ENCODE peak calls at places on chromosomes 1 and 21, in ten cellular contexts. H, Q, I, T, E, D, Z, L, S and F are unnamed samples.

GRCh38 chr1:233735847-233736246 is 121.9 kb downstream of the KCNK1 start:
- DNase-seq in H (no peak), Q (no peak), I (no peak), T (no peak), E (no peak), D (no peak), Z (no peak), L (no peak), S (no peak), F (no peak)

GRCh38 chr1:114320586-114320985 is 166.9 kb upstream of the SYT6 start:
- DNase-seq in H (no peak), Q (no peak), I (no peak), T (no peak), E (peak), D (no peak), Z (no peak), L (no peak), S (peak), F (no peak)

GRCh38 chr1:37498872-37499617 is 15.5 kb downstream of the MEAF6 start:
- DNase-seq in H (no peak), Q (no peak), I (no peak), T (no peak), E (peak), D (no peak), Z (no peak), L (no peak), S (peak), F (no peak)

GRCh38 chr1:207695943-207696342 is 51.0 kb downstream of the CR1L start:
- DNase-seq in H (no peak), Q (no peak), I (no peak), T (no peak), E (no peak), D (no peak), Z (no peak), L (no peak), S (no peak), F (no peak)

GRCh38 chr1:224641030-224641429 is 24.9 kb downstream of the CNIH3 start:
- DNase-seq in H (no peak), Q (no peak), I (no peak), T (no peak), E (no peak), D (no peak), Z (no peak), L (no peak), S (no peak), F (no peak)

GRCh38 chr1:115539061-115539460 is 102.7 kb upstream of the VANGL1 start:
- DNase-seq in H (peak), Q (peak), I (peak), T (no peak), E (peak), D (no peak), Z (no peak), L (no peak), S (peak), F (no peak)

GRCh38 chr1:183873642-183874041 is 68.7 kb downstream of the RGL1 start:
- DNase-seq in H (no peak), Q (no peak), I (no peak), T (no peak), E (no peak), D (no peak), Z (no peak), L (no peak), S (no peak), F (no peak)

GRCh38 chr1:107061886-107062285 is 5.4 kb downstream of the PRMT6 start:
- DNase-seq in H (no peak), Q (no peak), I (no peak), T (no peak), E (no peak), D (no peak), Z (no peak), L (no peak), S (no peak), F (no peak)

GRCh38 chr1:219184337-219184736 is 10.7 kb downstream of the LYPLAL1 start:
- DNase-seq in H (no peak), Q (no peak), I (no peak), T (no peak), E (no peak), D (no peak), Z (no peak), L (no peak), S (no peak), F (no peak)

GRCh38 chr1:156921053-156921529 is 659 bp downstream of the LRRC71 start:
- DNase-seq in H (no peak), Q (no peak), I (no peak), T (no peak), E (no peak), D (no peak), Z (no peak), L (no peak), S (no peak), F (no peak)

GRCh38 chr1:225694151-225694603 is 41.3 kb upstream of the ENAH start:
- DNase-seq in H (peak), Q (no peak), I (peak), T (no peak), E (peak), D (no peak), Z (no peak), L (no peak), S (no peak), F (no peak)

GRCh38 chr1:180154325-180155201 is at the start of gene QSOX1:
- DNase-seq in H (peak), Q (peak), I (peak), T (peak), E (peak), D (peak), Z (no peak), L (peak), S (peak), F (no peak)

GRCh38 chr1:91736999-91737615 is 148.8 kb downstream of the TGFBR3 start:
- DNase-seq in H (no peak), Q (no peak), I (no peak), T (no peak), E (peak), D (peak), Z (peak), L (no peak), S (peak), F (peak)

GRCh38 chr1:87968259-87968955 is 639.7 kb downstream of the LMO4 start:
- DNase-seq in H (peak), Q (peak), I (peak), T (no peak), E (peak), D (no peak), Z (no peak), L (no peak), S (peak), F (no peak)

GRCh38 chr1:201461783-201462441 is 7.1 kb downstream of the PHLDA3 start:
- DNase-seq in H (peak), Q (peak), I (peak), T (peak), E (peak), D (no peak), Z (peak), L (peak), S (peak), F (peak)

GRCh38 chr1:65254320-65255087 is 54.8 kb upstream of the DNAJC6 start:
- DNase-seq in H (peak), Q (peak), I (peak), T (peak), E (peak), D (peak), Z (no peak), L (peak), S (peak), F (no peak)

GRCh38 chr1:203045821-203046594 is 19.7 kb downstream of the PPFIA4 start:
- DNase-seq in H (no peak), Q (no peak), I (no peak), T (no peak), E (peak), D (no peak), Z (no peak), L (no peak), S (peak), F (no peak)

GRCh38 chr1:19325368-19325957 is 13.3 kb downstream of the SLC66A1 start:
- DNase-seq in H (no peak), Q (no peak), I (no peak), T (no peak), E (no peak), D (no peak), Z (no peak), L (no peak), S (no peak), F (no peak)

GRCh38 chr1:51644533-51645197 is 27.8 kb downstream of the OSBPL9 start:
- DNase-seq in H (no peak), Q (peak), I (no peak), T (no peak), E (peak), D (no peak), Z (no peak), L (no peak), S (peak), F (no peak)

GRCh38 chr1:43835141-43836021 is 98.2 kb upstream of the ARTN start:
- DNase-seq in H (no peak), Q (peak), I (no peak), T (no peak), E (peak), D (no peak), Z (no peak), L (no peak), S (peak), F (no peak)

GRCh38 chr1:112761714-112762480 is 46.8 kb upstream of the PPM1J start:
- DNase-seq in H (no peak), Q (no peak), I (no peak), T (no peak), E (no peak), D (no peak), Z (no peak), L (no peak), S (no peak), F (no peak)

GRCh38 chr1:28417441-28418277 is 48.1 kb downstream of the PHACTR4 start:
- DNase-seq in H (no peak), Q (no peak), I (no peak), T (no peak), E (peak), D (no peak), Z (peak), L (no peak), S (peak), F (peak)

GRCh38 chr21:16651956-16652355 is 860.9 kb upstream of the CXADR start:
- DNase-seq in H (no peak), Q (no peak), I (no peak), T (no peak), E (no peak), D (no peak), Z (no peak), L (no peak), S (no peak), F (no peak)

GRCh38 chr1:3611170-3612019 is at the start of gene MEGF6:
- DNase-seq in H (peak), Q (peak), I (peak), T (no peak), E (peak), D (peak), Z (no peak), L (peak), S (no peak), F (no peak)

GRCh38 chr1:56625823-56626222 is 19.3 kb upstream of the PRKAA2 start:
- DNase-seq in H (no peak), Q (no peak), I (no peak), T (no peak), E (no peak), D (no peak), Z (no peak), L (no peak), S (no peak), F (no peak)

GRCh38 chr1:24742090-24742938 is 2.9 kb upstream of the CLIC4 start:
- DNase-seq in H (no peak), Q (no peak), I (no peak), T (no peak), E (peak), D (no peak), Z (no peak), L (no peak), S (peak), F (no peak)

GRCh38 chr1:88646852-88647645 is 37.0 kb upstream of the PKN2 start:
- DNase-seq in H (no peak), Q (no peak), I (no peak), T (no peak), E (no peak), D (no peak), Z (no peak), L (no peak), S (peak), F (no peak)

GRCh38 chr1:74531807-74532206 is 19.4 kb upstream of the LRRC53 start:
- DNase-seq in H (no peak), Q (no peak), I (no peak), T (no peak), E (no peak), D (no peak), Z (no peak), L (no peak), S (no peak), F (no peak)

GRCh38 chr1:183273300-183273699 is 87.2 kb downstream of the LAMC2 start:
- DNase-seq in H (no peak), Q (no peak), I (no peak), T (no peak), E (no peak), D (no peak), Z (no peak), L (no peak), S (peak), F (no peak)

GRCh38 chr1:239997160-239997514 is 94.5 kb upstream of the FMN2 start:
- DNase-seq in H (no peak), Q (no peak), I (no peak), T (no peak), E (no peak), D (no peak), Z (no peak), L (no peak), S (no peak), F (no peak)

GRCh38 chr1:200351826-200352549 is 57.8 kb downstream of the ZNF281 start:
- DNase-seq in H (no peak), Q (no peak), I (no peak), T (no peak), E (peak), D (no peak), Z (no peak), L (no peak), S (peak), F (no peak)
- H3K4me3 ChIP-seq in H (peak), Q (no peak), I (peak), T (peak), E (peak), D (no peak), Z (no peak), L (peak), S (no peak), F (no peak)

DNA sequence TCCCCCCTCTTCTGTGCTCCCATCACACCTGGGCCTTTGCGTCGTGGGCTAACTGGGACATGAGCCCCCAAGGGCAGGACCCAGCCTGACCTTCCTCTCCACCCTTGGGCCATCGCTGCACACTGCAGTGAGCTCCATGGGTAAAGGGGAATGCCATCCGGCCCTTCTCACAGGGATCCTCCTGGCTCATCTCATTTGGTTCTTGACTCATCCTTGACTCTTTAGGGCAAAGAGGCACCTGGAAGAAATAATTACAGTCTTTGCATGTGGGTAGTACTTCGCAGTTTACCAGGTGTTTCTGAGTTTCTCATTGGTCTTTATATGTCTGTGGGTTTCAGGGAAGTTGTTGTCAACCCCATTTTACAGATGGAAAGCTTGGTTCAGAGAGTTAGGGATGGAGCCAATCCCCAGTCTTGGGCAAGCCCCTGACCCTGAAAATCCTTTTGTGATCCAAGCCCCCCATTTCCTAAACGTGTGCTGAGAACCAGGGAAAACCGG is 59.3 kb upstream of the ID3 start:
- DNase-seq in H (no peak), Q (no peak), I (no peak), T (no peak), E (no peak), D (no peak), Z (no peak), L (no peak), S (no peak), F (no peak)
- H3K4me3 ChIP-seq in H (no peak), Q (no peak), I (no peak), T (no peak), E (no peak), D (no peak), Z (no peak), L (no peak), S (no peak), F (no peak)

DNA sequence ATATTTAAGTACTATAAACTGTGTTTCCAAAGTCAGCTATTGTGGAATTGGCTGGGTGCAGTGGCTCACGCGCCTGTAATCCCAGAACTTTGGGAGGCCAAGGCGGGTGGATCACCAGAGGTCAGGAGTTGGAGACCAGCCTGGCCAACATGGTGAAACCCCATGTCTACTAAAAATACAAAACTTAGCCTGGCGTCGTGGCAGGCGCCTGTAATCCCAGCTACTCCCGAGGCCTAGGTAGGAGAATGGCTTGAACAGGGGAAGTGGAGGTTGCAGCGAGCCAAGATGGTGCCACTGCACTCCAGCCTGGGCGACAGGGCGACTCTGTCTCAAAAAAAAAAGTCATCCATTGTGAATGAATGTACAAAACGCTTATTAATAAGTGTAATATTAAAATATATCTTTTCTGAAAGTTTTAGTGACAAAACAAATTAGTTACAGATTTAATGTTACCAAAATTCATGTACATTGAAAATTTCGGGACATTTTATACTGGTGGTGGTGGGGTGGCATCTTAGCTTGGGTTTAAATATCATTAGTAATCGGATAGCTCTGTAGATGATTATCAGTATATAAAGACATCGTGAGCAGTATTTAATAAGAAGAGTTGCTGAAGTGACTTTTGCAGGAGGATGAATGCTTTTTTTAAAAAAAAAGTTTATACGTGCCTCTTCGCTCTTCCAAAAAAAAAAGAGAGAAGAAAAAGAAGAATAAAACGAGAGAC is 501 bp upstream of the SRSF11 start:
- DNase-seq in H (no peak), Q (no peak), I (no peak), T (no peak), E (no peak), D (no peak), Z (no peak), L (no peak), S (no peak), F (no peak)
- H3K4me3 ChIP-seq in H (peak), Q (peak), I (peak), T (peak), E (peak), D (peak), Z (peak), L (peak), S (peak), F (peak)

DNA sequence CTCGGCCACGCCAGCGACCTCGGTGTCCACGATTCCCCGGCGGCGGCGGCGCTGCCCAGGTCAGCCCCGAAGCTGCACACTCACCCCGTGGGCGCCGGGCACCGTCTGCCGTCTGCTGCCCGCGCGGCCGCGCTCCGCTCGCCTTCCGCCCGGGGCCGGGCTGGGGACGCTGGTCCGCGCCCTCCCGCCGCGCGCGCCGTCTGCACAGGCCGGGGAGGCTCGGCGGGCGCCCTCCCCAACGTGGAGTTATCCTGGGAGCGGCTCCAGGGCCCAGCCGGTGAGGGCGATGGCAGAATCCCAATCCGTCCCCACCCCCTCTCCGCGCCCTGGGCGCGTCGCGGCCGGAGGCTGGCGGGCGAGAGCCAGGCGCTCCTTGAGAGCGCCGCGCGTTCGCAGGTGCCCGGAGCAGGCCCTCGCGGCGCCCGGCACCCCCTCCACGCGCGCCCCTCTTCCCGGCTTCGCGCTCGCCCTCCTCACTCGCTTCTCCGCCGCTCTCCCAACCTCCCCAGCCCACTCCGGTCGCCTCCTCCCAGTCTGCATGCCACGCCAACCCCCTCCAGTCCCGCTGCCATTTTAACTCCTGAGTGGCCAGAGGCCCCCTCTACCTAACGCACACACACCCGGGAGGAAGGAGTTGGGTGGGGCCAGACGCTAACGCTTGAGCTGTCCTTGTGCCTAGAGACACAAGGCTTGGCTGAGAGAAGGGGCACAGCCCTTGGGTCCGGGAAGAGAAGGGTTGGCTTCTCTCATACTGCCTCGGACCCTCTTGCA is at the start of gene LRRN2:
- DNase-seq in H (peak), Q (peak), I (peak), T (no peak), E (no peak), D (no peak), Z (no peak), L (no peak), S (no peak), F (no peak)
- H3K4me3 ChIP-seq in H (peak), Q (peak), I (peak), T (peak), E (no peak), D (peak), Z (peak), L (peak), S (no peak), F (peak)